ENCODE peak calls at places on chromosomes 5 and 9, in five cellular contexts. One of them, this sample, is unnamed.

GRCh38 chr5:179264053-179264540 is 81.2 kb downstream of the ADAMTS2 start:
- DNase-seq in uterus: peak; percentile 18
- DNase-seq in psoas muscle: no peak
- DNase-seq in heart left ventricle: no peak
- DNase-seq in stomach: peak; percentile 14
- DNase-seq in this sample: peak; percentile 39

GRCh38 chr5:138065102-138065501 is 18.7 kb upstream of the WNT8A start:
- DNase-seq in uterus: no peak
- DNase-seq in psoas muscle: no peak
- DNase-seq in heart left ventricle: no peak
- DNase-seq in stomach: no peak
- DNase-seq in this sample: no peak

GRCh38 chr5:112366987-112367386 is 52.1 kb downstream of the EPB41L4A start:
- DNase-seq in uterus: no peak
- DNase-seq in psoas muscle: no peak
- DNase-seq in heart left ventricle: no peak
- DNase-seq in stomach: no peak
- DNase-seq in this sample: no peak

GRCh38 chr5:140322751-140323731 is 20.1 kb upstream of the PFDN1 start:
- DNase-seq in uterus: peak; percentile 63
- DNase-seq in psoas muscle: no peak
- DNase-seq in heart left ventricle: no peak
- DNase-seq in stomach: peak; percentile 84
- DNase-seq in this sample: no peak

GRCh38 chr5:72101828-72102227 is 5.4 kb upstream of the MAP1B start:
- DNase-seq in uterus: no peak
- DNase-seq in psoas muscle: no peak
- DNase-seq in heart left ventricle: no peak
- DNase-seq in stomach: no peak
- DNase-seq in this sample: no peak

GRCh38 chr5:41527201-41527779 is 16.9 kb upstream of the PLCXD3 start:
- DNase-seq in uterus: no peak
- DNase-seq in psoas muscle: no peak
- DNase-seq in heart left ventricle: no peak
- DNase-seq in stomach: no peak
- DNase-seq in this sample: no peak

GRCh38 chr9:130837644-130838043 is 2.6 kb downstream of the ABL1 start:
- DNase-seq in uterus: no peak
- DNase-seq in psoas muscle: no peak
- DNase-seq in heart left ventricle: no peak
- DNase-seq in stomach: no peak
- DNase-seq in this sample: no peak

GRCh38 chr5:33491941-33492340 is 51.2 kb downstream of the TARS1 start:
- DNase-seq in uterus: no peak
- DNase-seq in psoas muscle: no peak
- DNase-seq in heart left ventricle: no peak
- DNase-seq in stomach: no peak
- DNase-seq in this sample: no peak

GRCh38 chr5:88878976-88879375 is 4.0 kb downstream of the MEF2C start:
- DNase-seq in uterus: no peak
- DNase-seq in psoas muscle: no peak
- DNase-seq in heart left ventricle: no peak
- DNase-seq in stomach: no peak
- DNase-seq in this sample: no peak

GRCh38 chr5:79990598-79991507 is at the start of gene MTX3:
- DNase-seq in uterus: peak; percentile 81
- DNase-seq in psoas muscle: peak; percentile 93
- DNase-seq in heart left ventricle: peak; percentile 90
- DNase-seq in stomach: peak; percentile 79
- DNase-seq in this sample: peak; percentile 92

GRCh38 chr5:84148651-84149050 is 236.0 kb downstream of the EDIL3 start:
- DNase-seq in uterus: no peak
- DNase-seq in psoas muscle: no peak
- DNase-seq in heart left ventricle: no peak
- DNase-seq in stomach: no peak
- DNase-seq in this sample: no peak

GRCh38 chr9:123355761-123356520 is at the start of gene CRB2:
- DNase-seq in uterus: peak; percentile 66
- DNase-seq in psoas muscle: no peak
- DNase-seq in heart left ventricle: no peak
- DNase-seq in stomach: no peak
- DNase-seq in this sample: no peak

GRCh38 chr9:31119882-31120481 is 1264.5 kb upstream of the ACO1 start:
- DNase-seq in uterus: no peak
- DNase-seq in psoas muscle: no peak
- DNase-seq in heart left ventricle: no peak
- DNase-seq in stomach: peak; percentile 27
- DNase-seq in this sample: no peak

GRCh38 chr9:133372144-133372543 is 3.7 kb downstream of the SURF4 start:
- DNase-seq in uterus: no peak
- DNase-seq in psoas muscle: peak; percentile 81
- DNase-seq in heart left ventricle: no peak
- DNase-seq in stomach: no peak
- DNase-seq in this sample: no peak

GRCh38 chr5:17157294-17157693 is 60.1 kb upstream of the BASP1 start:
- DNase-seq in uterus: no peak
- DNase-seq in psoas muscle: no peak
- DNase-seq in heart left ventricle: no peak
- DNase-seq in stomach: no peak
- DNase-seq in this sample: no peak

GRCh38 chr5:174106997-174107655 is 61.6 kb downstream of the NSG2 start:
- DNase-seq in uterus: no peak
- DNase-seq in psoas muscle: no peak
- DNase-seq in heart left ventricle: no peak
- DNase-seq in stomach: no peak
- DNase-seq in this sample: no peak

GRCh38 chr5:108380531-108381021 is 1.3 kb downstream of the FBXL17 start:
- DNase-seq in uterus: peak; percentile 42
- DNase-seq in psoas muscle: peak; percentile 71
- DNase-seq in heart left ventricle: peak; percentile 76
- DNase-seq in stomach: peak; percentile 29
- DNase-seq in this sample: peak; percentile 65

GRCh38 chr9:69981686-69982450 is 61.8 kb upstream of the MAMDC2 start:
- DNase-seq in uterus: no peak
- DNase-seq in psoas muscle: no peak
- DNase-seq in heart left ventricle: no peak
- DNase-seq in stomach: no peak
- DNase-seq in this sample: no peak

GRCh38 chr9:100473271-100474081 is 527 bp downstream of the TMEFF1 start:
- DNase-seq in uterus: no peak
- DNase-seq in psoas muscle: peak; percentile 53
- DNase-seq in heart left ventricle: peak; percentile 63
- DNase-seq in stomach: peak; percentile 26
- DNase-seq in this sample: peak; percentile 45

GRCh38 chr9:136658849-136659535 is 3.7 kb upstream of the EGFL7 start:
- DNase-seq in uterus: no peak
- DNase-seq in psoas muscle: no peak
- DNase-seq in heart left ventricle: no peak
- DNase-seq in stomach: no peak
- DNase-seq in this sample: no peak

GRCh38 chr5:67360047-67360446 is 163.4 kb upstream of the CD180 start:
- DNase-seq in uterus: no peak
- DNase-seq in psoas muscle: no peak
- DNase-seq in heart left ventricle: no peak
- DNase-seq in stomach: no peak
- DNase-seq in this sample: no peak

GRCh38 chr5:110903966-110904365 is 165.2 kb downstream of the SLC25A46 start:
- DNase-seq in uterus: no peak
- DNase-seq in psoas muscle: no peak
- DNase-seq in heart left ventricle: no peak
- DNase-seq in stomach: no peak
- DNase-seq in this sample: no peak

GRCh38 chr5:52892242-52892878 is 96.8 kb upstream of the ITGA2 start:
- DNase-seq in uterus: no peak
- DNase-seq in psoas muscle: no peak
- DNase-seq in heart left ventricle: no peak
- DNase-seq in stomach: no peak
- DNase-seq in this sample: no peak

GRCh38 chr9:75200892-75201470 is 112.7 kb downstream of the OSTF1 start:
- DNase-seq in uterus: no peak
- DNase-seq in psoas muscle: no peak
- DNase-seq in heart left ventricle: no peak
- DNase-seq in stomach: no peak
- DNase-seq in this sample: no peak

GRCh38 chr9:83701769-83702168 is 6.0 kb downstream of the UBQLN1 start:
- DNase-seq in uterus: no peak
- DNase-seq in psoas muscle: no peak
- DNase-seq in heart left ventricle: no peak
- DNase-seq in stomach: no peak
- DNase-seq in this sample: no peak

GRCh38 chr9:85510830-85511504 is 230.8 kb downstream of the AGTPBP1 start:
- DNase-seq in uterus: no peak
- DNase-seq in psoas muscle: no peak
- DNase-seq in heart left ventricle: no peak
- DNase-seq in stomach: no peak
- DNase-seq in this sample: no peak

DNA sequence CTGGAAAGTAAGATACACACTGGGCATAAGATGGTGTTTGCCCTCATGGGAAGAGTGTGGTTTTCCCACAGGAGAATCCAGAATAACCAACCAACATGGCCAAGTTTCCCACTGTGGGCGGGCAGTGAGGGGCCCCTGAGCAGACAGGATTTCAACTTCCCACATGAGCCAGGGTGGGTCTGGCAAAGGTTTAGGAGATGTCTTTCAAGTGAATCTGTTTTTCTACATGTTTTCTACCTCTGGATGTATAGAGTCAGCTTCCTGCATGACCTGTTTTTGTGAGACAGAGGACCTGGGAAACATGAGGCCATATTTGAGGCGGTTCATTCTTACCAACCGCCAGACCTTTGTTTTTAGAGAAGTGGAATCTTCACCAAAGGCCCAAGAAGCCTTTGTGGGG is 100.5 kb downstream of the TLE4 start:
- DNase-seq in uterus: no peak
- DNase-seq in psoas muscle: no peak
- DNase-seq in heart left ventricle: no peak
- DNase-seq in stomach: no peak
- DNase-seq in this sample: no peak
- H3K4me1 ChIP-seq in uterus: no peaks in the 10 kb centered on the region
- H3K4me1 ChIP-seq in psoas muscle: peaks cover 15% of the 10 kb centered on the region
- H3K4me1 ChIP-seq in heart left ventricle: peaks cover 11% of the 10 kb centered on the region
- H3K4me1 ChIP-seq in stomach: peaks cover 16% of the 10 kb centered on the region
- H3K4me1 ChIP-seq in this sample: no peaks in the 10 kb centered on the region

GRCh38 chr5:59557572-59557971 is 336.0 kb downstream of the PDE4D start:
- DNase-seq in uterus: no peak
- DNase-seq in psoas muscle: no peak
- DNase-seq in heart left ventricle: no peak
- DNase-seq in stomach: no peak
- DNase-seq in this sample: no peak

GRCh38 chr5:59560553-59560952 is 333.0 kb downstream of the PDE4D start:
- DNase-seq in uterus: no peak
- DNase-seq in psoas muscle: no peak
- DNase-seq in heart left ventricle: no peak
- DNase-seq in stomach: no peak
- DNase-seq in this sample: no peak

GRCh38 chr5:59559323-59559722 is 334.2 kb downstream of the PDE4D start:
- DNase-seq in uterus: no peak
- DNase-seq in psoas muscle: no peak
- DNase-seq in heart left ventricle: no peak
- DNase-seq in stomach: no peak
- DNase-seq in this sample: no peak

GRCh38 chr5:59562756-59563389 is 330.7 kb downstream of the PDE4D start:
- DNase-seq in uterus: no peak
- DNase-seq in psoas muscle: peak; percentile 92
- DNase-seq in heart left ventricle: no peak
- DNase-seq in stomach: peak; percentile 42
- DNase-seq in this sample: peak; percentile 54

GRCh38 chr5:59559847-59560246 is 333.7 kb downstream of the PDE4D start:
- DNase-seq in uterus: no peak
- DNase-seq in psoas muscle: no peak
- DNase-seq in heart left ventricle: no peak
- DNase-seq in stomach: no peak
- DNase-seq in this sample: no peak
- H3K4me1 ChIP-seq in uterus: no peaks in the 10 kb centered on the region
- H3K4me1 ChIP-seq in psoas muscle: peaks cover 37% of the 10 kb centered on the region
- H3K4me1 ChIP-seq in heart left ventricle: no peaks in the 10 kb centered on the region
- H3K4me1 ChIP-seq in stomach: no peaks in the 10 kb centered on the region
- H3K4me1 ChIP-seq in this sample: no peaks in the 10 kb centered on the region

GRCh38 chr5:39532511-39532910 is 107.7 kb upstream of the DAB2 start:
- DNase-seq in uterus: no peak
- DNase-seq in psoas muscle: no peak
- DNase-seq in heart left ventricle: no peak
- DNase-seq in stomach: no peak
- DNase-seq in this sample: no peak
- H3K4me1 ChIP-seq in uterus: no peaks in the 10 kb centered on the region
- H3K4me1 ChIP-seq in psoas muscle: no peaks in the 10 kb centered on the region
- H3K4me1 ChIP-seq in heart left ventricle: peaks cover under 1% of the 10 kb centered on the region
- H3K4me1 ChIP-seq in stomach: no peaks in the 10 kb centered on the region
- H3K4me1 ChIP-seq in this sample: no peaks in the 10 kb centered on the region

DNA sequence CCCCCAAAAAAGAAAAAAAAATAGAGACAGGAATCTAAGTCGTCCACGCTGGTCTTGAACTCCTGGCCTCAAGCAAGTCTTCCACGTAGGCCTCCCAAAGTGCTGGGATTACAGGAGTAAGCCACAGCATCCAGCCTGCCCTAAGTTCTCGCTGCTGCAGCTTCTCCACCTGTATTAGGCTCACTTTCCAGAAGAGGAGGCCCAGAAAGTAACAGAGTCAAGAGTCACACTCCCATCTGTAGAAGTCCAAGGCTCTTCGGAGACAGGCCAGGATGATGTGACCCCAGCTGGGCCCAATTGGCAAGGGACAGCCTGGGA is 1.8 kb downstream of the EEIG1 start:
- DNase-seq in uterus: no peak
- DNase-seq in psoas muscle: no peak
- DNase-seq in heart left ventricle: peak; percentile 1
- DNase-seq in stomach: no peak
- DNase-seq in this sample: no peak
- H3K4me1 ChIP-seq in uterus: peaks cover 7% of the 10 kb centered on the region
- H3K4me1 ChIP-seq in psoas muscle: peaks cover 70% of the 10 kb centered on the region
- H3K4me1 ChIP-seq in heart left ventricle: peaks cover 79% of the 10 kb centered on the region
- H3K4me1 ChIP-seq in stomach: peaks cover 55% of the 10 kb centered on the region
- H3K4me1 ChIP-seq in this sample: peaks cover 48% of the 10 kb centered on the region

GRCh38 chr5:135645336-135645735 is 66.5 kb upstream of the CXCL14 start:
- DNase-seq in uterus: no peak
- DNase-seq in psoas muscle: peak; percentile 81
- DNase-seq in heart left ventricle: no peak
- DNase-seq in stomach: no peak
- DNase-seq in this sample: no peak
- H3K4me1 ChIP-seq in uterus: no peaks in the 10 kb centered on the region
- H3K4me1 ChIP-seq in psoas muscle: no peaks in the 10 kb centered on the region
- H3K4me1 ChIP-seq in heart left ventricle: no peaks in the 10 kb centered on the region
- H3K4me1 ChIP-seq in stomach: no peaks in the 10 kb centered on the region
- H3K4me1 ChIP-seq in this sample: no peaks in the 10 kb centered on the region

GRCh38 chr5:170131235-170131634 is 25.5 kb downstream of the FOXI1 start:
- DNase-seq in uterus: no peak
- DNase-seq in psoas muscle: no peak
- DNase-seq in heart left ventricle: no peak
- DNase-seq in stomach: no peak
- DNase-seq in this sample: no peak
- H3K4me1 ChIP-seq in uterus: no peaks in the 10 kb centered on the region
- H3K4me1 ChIP-seq in psoas muscle: no peaks in the 10 kb centered on the region
- H3K4me1 ChIP-seq in heart left ventricle: no peaks in the 10 kb centered on the region
- H3K4me1 ChIP-seq in stomach: no peaks in the 10 kb centered on the region
- H3K4me1 ChIP-seq in this sample: no peaks in the 10 kb centered on the region